ENCODE peak calls at places on chromosome 20, in four cellular contexts. Z is uterus, P is mesothelial cell of epicardium, Y is brain microvascular endothelial cell. J is an unnamed sample.

GRCh38 chr20:5136096-5136495 is 9.3 kb downstream of the CDS2 start:
- DNase-seq in Z (no peak), P (no peak), Y (no peak), J (no peak)

GRCh38 chr20:55461519-55461918 is 543.8 kb downstream of the CBLN4 start:
- DNase-seq in Z (no peak), Y (no peak), P (no peak), J (no peak)

GRCh38 chr20:45156728-45157127 is 18.0 kb upstream of the PI3 start:
- DNase-seq in Y (no peak), Z (no peak), P (no peak), J (no peak)

GRCh38 chr20:56428881-56429280 is 16.8 kb downstream of the CASS4 start:
- DNase-seq in Y (no peak), Z (no peak), P (no peak), J (no peak)

GRCh38 chr20:18729426-18729825 is 84.2 kb upstream of the SCP2D1 start:
- DNase-seq in Z (no peak), P (no peak), Y (no peak), J (no peak)

GRCh38 chr20:10277616-10278015 is 59.0 kb downstream of the SNAP25 start:
- DNase-seq in Z (no peak), Y (no peak), P (no peak), J (no peak)

GRCh38 chr20:4959582-4959981 is 41.7 kb downstream of the SLC23A2 start:
- DNase-seq in Z (no peak), P (no peak), Y (peak; percentile 40), J (no peak)

GRCh38 chr20:43749734-43750294 is 23.0 kb upstream of the GTSF1L start:
- DNase-seq in Z (peak; percentile 38), Y (peak; percentile 45), P (peak; percentile 95), J (no peak)

GRCh38 chr20:18007534-18008292 is 38.9 kb downstream of the MGME1 start:
- DNase-seq in Z (no peak), P (no peak), Y (no peak), J (no peak)

DNA sequence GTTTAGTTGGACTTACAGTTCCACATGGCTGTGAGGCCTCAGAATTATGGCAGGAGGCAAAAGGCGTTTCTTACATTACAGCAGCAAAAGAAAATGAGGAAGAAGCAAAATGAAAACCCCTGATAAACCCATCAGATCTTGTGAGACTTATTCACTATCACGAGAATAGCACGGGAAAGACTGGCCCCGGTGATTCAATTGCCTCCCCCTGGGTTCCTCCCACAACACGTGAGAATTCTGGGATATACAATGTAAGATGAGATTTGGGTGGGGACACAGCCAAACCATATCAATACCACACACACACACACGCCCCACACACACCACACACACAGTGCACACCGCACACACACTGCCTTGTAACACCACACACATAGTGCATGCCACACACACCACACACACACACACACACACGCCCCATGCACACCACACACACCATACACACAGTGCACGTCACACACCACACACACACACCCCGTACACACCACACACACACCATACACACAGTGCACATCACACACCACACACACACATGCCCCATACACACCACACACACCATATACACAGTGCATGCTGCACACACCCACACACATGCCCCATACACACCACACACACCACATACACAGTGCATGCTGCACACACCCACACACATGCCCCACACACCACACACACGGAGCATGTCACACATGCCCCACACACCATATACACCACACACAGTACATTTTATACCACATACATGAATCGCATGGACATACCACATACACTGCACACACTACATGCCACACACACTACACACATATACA is 310.5 kb downstream of the TAF4 start:
- DNase-seq in Y (no peak), P (no peak), Z (no peak), J (no peak)
- TF ChIP-seq CTCF in Y (no peak), P (no peak), Z (no peak), J (no peak)

GRCh38 chr20:6765469-6766058 is 1.9 kb upstream of the BMP2 start:
- DNase-seq in Z (no peak), P (peak; percentile 39), Y (peak; percentile 27), J (peak; percentile 43)
- TF ChIP-seq CTCF in Z (peak; percentile 44), P (peak; percentile 92), Y (peak; percentile 51), J (peak; percentile 49)

GRCh38 chr20:34049389-34049788 is 55.7 kb downstream of the RALY start:
- DNase-seq in P (no peak), Y (no peak), Z (no peak), J (no peak)
- TF ChIP-seq CTCF in P (no peak), Y (no peak), Z (no peak), J (no peak)

DNA sequence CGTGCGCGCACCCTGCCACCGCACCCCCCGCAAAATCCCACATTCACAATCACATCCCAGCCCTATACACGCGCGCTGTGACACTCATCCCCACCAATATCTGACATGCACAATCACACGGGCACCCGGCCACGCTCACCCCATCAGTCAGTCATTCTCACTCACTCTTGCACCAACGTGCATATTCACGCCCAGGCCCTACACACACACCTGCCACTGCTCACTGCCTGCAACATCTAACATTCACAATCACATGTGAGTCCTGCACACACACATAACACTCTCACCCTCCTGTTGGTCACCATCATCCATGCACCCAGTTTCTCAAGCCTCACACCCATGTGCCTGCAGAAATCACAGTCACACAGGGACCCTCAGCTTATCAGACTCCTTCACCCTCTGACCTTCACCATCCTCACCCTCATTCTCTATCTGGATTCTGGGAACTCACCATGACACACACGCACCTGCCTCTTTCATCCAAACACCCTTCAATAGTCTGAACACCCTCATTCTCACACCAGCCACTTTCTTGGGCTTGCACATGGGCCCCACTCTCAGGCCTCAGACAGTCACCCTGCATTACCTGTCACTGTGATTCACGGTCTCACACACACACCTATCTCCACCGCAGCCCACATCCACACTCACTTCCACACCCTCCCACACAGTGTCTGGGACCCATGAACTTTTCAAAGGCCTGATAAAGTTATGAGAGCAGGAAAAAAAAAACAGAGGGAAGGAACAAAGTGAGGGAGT is 748 bp upstream of the ATP9A start:
- DNase-seq in P (no peak), Z (no peak), Y (no peak), J (no peak)
- TF ChIP-seq CTCF in P (no peak), Z (no peak), Y (no peak), J (no peak)

GRCh38 chr20:47305667-47306066 is 50.8 kb downstream of the ZMYND8 start:
- DNase-seq in P (no peak), Y (no peak), Z (no peak), J (no peak)

GRCh38 chr20:47306095-47306494 is 50.4 kb downstream of the ZMYND8 start:
- DNase-seq in Z (no peak), Y (no peak), P (no peak), J (no peak)

GRCh38 chr20:47306755-47307370 is 49.6 kb downstream of the ZMYND8 start:
- DNase-seq in Y (no peak), P (no peak), Z (no peak), J (no peak)

GRCh38 chr20:47303736-47304135 is 52.8 kb downstream of the ZMYND8 start:
- DNase-seq in P (no peak), Z (no peak), Y (no peak), J (no peak)

DNA sequence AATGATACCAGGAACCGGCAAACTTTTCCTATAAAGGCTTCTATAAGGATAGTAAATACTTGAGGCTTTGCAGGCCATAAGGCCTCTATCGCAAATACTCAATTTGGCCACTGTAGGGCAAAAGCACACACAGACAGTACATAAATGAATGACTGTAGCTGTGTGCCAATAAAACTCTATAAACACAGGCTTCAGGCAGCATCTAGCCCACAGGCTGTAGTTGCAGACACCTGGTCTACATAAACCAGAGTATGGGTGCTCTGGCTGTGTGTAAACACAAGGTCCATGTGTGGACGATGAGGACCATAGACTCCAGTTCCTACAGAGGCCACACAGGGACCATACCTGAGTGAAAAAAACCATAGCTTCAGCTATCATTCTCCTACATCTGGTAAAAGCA is 52.2 kb downstream of the ZMYND8 start:
- DNase-seq in Y (no peak), P (no peak), Z (no peak), J (no peak)
- TF ChIP-seq CTCF in Y (no peak), P (no peak), Z (no peak), J (peak; percentile 22)

GRCh38 chr20:32077192-32077591 is 25.1 kb downstream of the HCK start:
- DNase-seq in Z (no peak), P (no peak), Y (no peak), J (no peak)

GRCh38 chr20:32078777-32079176 is 26.7 kb downstream of the HCK start:
- DNase-seq in P (no peak), Z (no peak), Y (no peak), J (no peak)

GRCh38 chr20:32080783-32081182 is 28.7 kb upstream of the TM9SF4 start:
- DNase-seq in P (no peak), Y (no peak), Z (no peak), J (no peak)

GRCh38 chr20:32078322-32078721 is 26.3 kb downstream of the HCK start:
- DNase-seq in Y (no peak), Z (no peak), P (no peak), J (no peak)

GRCh38 chr20:32079655-32080109 is 27.6 kb downstream of the HCK start:
- DNase-seq in Z (no peak), Y (no peak), P (no peak), J (no peak)
- TF ChIP-seq CTCF in Z (no peak), Y (no peak), P (no peak), J (no peak)